ENCODE peak calls at places on chromosomes 12 and 14, in seven cellular contexts. K is mucosa of descending colon, Y is ELR, F is NCI-H2029, E is anterior cingulate cortex, M is IMR-90, J is C1 segment of cervical spinal cord. S is an unnamed sample.

GRCh38 chr14:50225067-50225973 is 6.1 kb downstream of the SOS2 start:
- DNase-seq in J (no peak), K (no peak), F (no peak), Y (peak), M (peak), E (no peak), S (peak)

GRCh38 chr12:67202344-67203012 is 66.7 kb upstream of the CAND1 start:
- DNase-seq in M (no peak), J (no peak), Y (no peak), K (no peak), E (no peak), F (no peak), S (no peak)

GRCh38 chr14:91115986-91116385 is 2.1 kb downstream of the DGLUCY start:
- DNase-seq in F (no peak), J (no peak), M (peak), E (no peak), K (peak), Y (peak), S (peak)

GRCh38 chr14:93971635-93972027 is 4.7 kb downstream of the ASB2 start:
- DNase-seq in M (no peak), Y (no peak), F (no peak), J (no peak), K (no peak), E (no peak), S (no peak)

GRCh38 chr14:32473476-32473875 is 144.4 kb downstream of the AKAP6 start:
- DNase-seq in M (no peak), K (peak), Y (no peak), E (no peak), J (no peak), F (no peak), S (peak)

GRCh38 chr14:24232645-24233537 is at the start of gene GMPR2:
- DNase-seq in E (no peak), K (no peak), Y (peak), J (peak), F (no peak), M (no peak), S (no peak)

GRCh38 chr12:6556857-6557256 is 1.0 kb upstream of the IFFO1 start:
- DNase-seq in E (no peak), K (no peak), J (no peak), M (no peak), Y (no peak), F (no peak), S (no peak)

GRCh38 chr14:59343585-59343984 is 121.6 kb downstream of the GPR135 start:
- DNase-seq in M (no peak), J (no peak), Y (no peak), K (no peak), F (peak), E (no peak), S (no peak)

GRCh38 chr14:96194657-96195431 is 9.8 kb upstream of the BDKRB2 start:
- DNase-seq in J (no peak), M (no peak), Y (no peak), E (no peak), F (no peak), K (no peak), S (no peak)

GRCh38 chr12:108801736-108802665 is 55.4 kb downstream of the SSH1 start:
- DNase-seq in K (no peak), M (peak), Y (peak), E (no peak), J (no peak), F (no peak), S (peak)

GRCh38 chr14:24146978-24147760 is at the start of gene RNF31:
- DNase-seq in Y (peak), M (peak), J (peak), K (peak), E (peak), F (peak), S (peak)

GRCh38 chr14:54226103-54226502 is 170.7 kb upstream of the CDKN3 start:
- DNase-seq in Y (no peak), F (no peak), M (peak), K (no peak), J (no peak), E (no peak), S (no peak)

GRCh38 chr14:73236752-73237218 is 521 bp upstream of the PAPLN start:
- DNase-seq in Y (no peak), F (no peak), E (no peak), J (no peak), M (no peak), K (no peak), S (no peak)

GRCh38 chr12:2095878-2096277 is 43.1 kb downstream of the CACNA1C start:
- DNase-seq in Y (no peak), E (no peak), J (no peak), K (no peak), M (no peak), F (no peak), S (no peak)

GRCh38 chr12:100229036-100229635 is 28.5 kb downstream of the ACTR6 start:
- DNase-seq in M (peak), F (no peak), E (no peak), J (no peak), K (no peak), Y (peak), S (peak)

GRCh38 chr12:116126610-116127009 is 150.9 kb downstream of the MED13L start:
- DNase-seq in M (peak), F (no peak), E (no peak), Y (no peak), J (no peak), K (no peak), S (peak)

GRCh38 chr12:43362910-43363694 is 188.9 kb downstream of the ADAMTS20 start:
- DNase-seq in M (peak), F (no peak), E (no peak), K (no peak), Y (peak), J (no peak), S (no peak)

GRCh38 chr12:3168775-3169221 is 91.6 kb downstream of the TSPAN9 start:
- DNase-seq in J (no peak), M (peak), K (no peak), Y (peak), F (peak), E (peak), S (peak)

GRCh38 chr14:103628221-103628683 is 759 bp upstream of the KLC1 start:
- DNase-seq in F (no peak), J (no peak), M (peak), K (peak), Y (peak), E (no peak), S (peak)

GRCh38 chr12:107361970-107362369 is 268.6 kb upstream of the CRY1 start:
- DNase-seq in F (no peak), Y (no peak), J (no peak), E (no peak), K (no peak), M (no peak), S (no peak)

GRCh38 chr14:47675489-47676300 is at the start of gene MDGA2:
- DNase-seq in E (peak), F (no peak), Y (no peak), J (no peak), K (no peak), M (no peak), S (no peak)

GRCh38 chr14:104844306-104845032 is 20.6 kb upstream of the CEP170B start:
- DNase-seq in E (no peak), J (no peak), F (no peak), M (no peak), K (no peak), Y (no peak), S (no peak)

GRCh38 chr14:83164016-83164415 is 1630.4 kb upstream of the SEL1L start:
- DNase-seq in F (no peak), K (no peak), M (peak), E (no peak), J (no peak), Y (peak), S (peak)

GRCh38 chr12:53561590-53561953 is 54.3 kb upstream of the NPFF start:
- DNase-seq in F (peak), K (no peak), E (no peak), Y (peak), M (peak), J (no peak), S (peak)

GRCh38 chr12:112374166-112374740 is 8.0 kb downstream of the HECTD4 start:
- DNase-seq in Y (no peak), F (no peak), K (no peak), E (no peak), J (no peak), M (no peak), S (no peak)

GRCh38 chr14:95469134-95469481 is 47.3 kb downstream of the SYNE3 start:
- DNase-seq in F (no peak), K (no peak), M (no peak), Y (no peak), E (no peak), J (no peak), S (no peak)

GRCh38 chr14:66009104-66009503 is 477.1 kb upstream of the CCDC196 start:
- DNase-seq in E (peak), J (no peak), Y (peak), K (peak), F (no peak), M (peak), S (peak)

GRCh38 chr12:113645183-113645582 is 173.5 kb upstream of the LHX5 start:
- DNase-seq in M (no peak), J (no peak), K (no peak), Y (no peak), F (no peak), E (no peak), S (no peak)

GRCh38 chr14:104245075-104245474 is 106.7 kb downstream of the KIF26A start:
- DNase-seq in M (no peak), J (no peak), Y (no peak), F (no peak), E (no peak), K (no peak), S (no peak)

GRCh38 chr12:57809425-57809824 is 9.1 kb downstream of the AVIL start:
- DNase-seq in J (no peak), E (no peak), F (no peak), M (no peak), K (no peak), Y (no peak), S (no peak)

S was measured in EH.